ENCODE peak calls at places on chromosomes 11 and 22, in seven cellular contexts. One of them, this sample, is unnamed.

GRCh38 chr11:114111369-114112042 is 52.0 kb downstream of the ZBTB16 start:
- DNase-seq in NCI-H1092 treated with DMSO at 0.1 percent for 48 hours: no peak
- DNase-seq in NCI-H2029 treated with DMSO at 0.1 percent for 48 hours: no peak
- DNase-seq in stimulated activated CD4-positive, alpha-beta T cell treated with anti-CD3 and anti-CD28 coated beads, Interleukin-1b, Interleukin-23, amount 100 ng/mL, for 24 hours: no peak
- DNase-seq in T-cell: no peak
- DNase-seq in T follicular helper cell: no peak
- DNase-seq in mucosa of gallbladder: no peak
- DNase-seq in this sample: no peak

GRCh38 chr11:123083623-123084029 is 21.7 kb upstream of the HSPA8 start:
- DNase-seq in mucosa of gallbladder: peak
- DNase-seq in NCI-H1092 treated with DMSO at 0.1 percent for 48 hours: no peak
- DNase-seq in stimulated activated CD4-positive, alpha-beta T cell treated with anti-CD3 and anti-CD28 coated beads, Interleukin-1b, Interleukin-23, amount 100 ng/mL, for 24 hours: peak
- DNase-seq in T-cell: peak
- DNase-seq in NCI-H2029 treated with DMSO at 0.1 percent for 48 hours: peak
- DNase-seq in T follicular helper cell: peak
- DNase-seq in this sample: no peak

GRCh38 chr22:42619261-42620063 is 4.8 kb upstream of the POLDIP3 start:
- DNase-seq in stimulated activated CD4-positive, alpha-beta T cell treated with anti-CD3 and anti-CD28 coated beads, Interleukin-1b, Interleukin-23, amount 100 ng/mL, for 24 hours: no peak
- DNase-seq in NCI-H1092 treated with DMSO at 0.1 percent for 48 hours: no peak
- DNase-seq in NCI-H2029 treated with DMSO at 0.1 percent for 48 hours: no peak
- DNase-seq in T-cell: no peak
- DNase-seq in mucosa of gallbladder: no peak
- DNase-seq in T follicular helper cell: no peak
- DNase-seq in this sample: no peak

GRCh38 chr22:32836286-32836859 is 34.9 kb downstream of the TIMP3 start:
- DNase-seq in mucosa of gallbladder: no peak
- DNase-seq in T-cell: no peak
- DNase-seq in NCI-H2029 treated with DMSO at 0.1 percent for 48 hours: peak
- DNase-seq in NCI-H1092 treated with DMSO at 0.1 percent for 48 hours: no peak
- DNase-seq in T follicular helper cell: no peak
- DNase-seq in stimulated activated CD4-positive, alpha-beta T cell treated with anti-CD3 and anti-CD28 coated beads, Interleukin-1b, Interleukin-23, amount 100 ng/mL, for 24 hours: no peak
- DNase-seq in this sample: no peak

GRCh38 chr11:14672635-14673034 is 29.0 kb downstream of the PDE3B start:
- DNase-seq in stimulated activated CD4-positive, alpha-beta T cell treated with anti-CD3 and anti-CD28 coated beads, Interleukin-1b, Interleukin-23, amount 100 ng/mL, for 24 hours: no peak
- DNase-seq in NCI-H2029 treated with DMSO at 0.1 percent for 48 hours: no peak
- DNase-seq in T-cell: no peak
- DNase-seq in T follicular helper cell: no peak
- DNase-seq in NCI-H1092 treated with DMSO at 0.1 percent for 48 hours: no peak
- DNase-seq in mucosa of gallbladder: no peak
- DNase-seq in this sample: no peak

GRCh38 chr11:365831-366230 is 3.5 kb upstream of the B4GALNT4 start:
- DNase-seq in NCI-H1092 treated with DMSO at 0.1 percent for 48 hours: no peak
- DNase-seq in stimulated activated CD4-positive, alpha-beta T cell treated with anti-CD3 and anti-CD28 coated beads, Interleukin-1b, Interleukin-23, amount 100 ng/mL, for 24 hours: no peak
- DNase-seq in NCI-H2029 treated with DMSO at 0.1 percent for 48 hours: no peak
- DNase-seq in mucosa of gallbladder: no peak
- DNase-seq in T-cell: no peak
- DNase-seq in T follicular helper cell: no peak
- DNase-seq in this sample: no peak

GRCh38 chr22:42313804-42314581 is 43.5 kb upstream of the TCF20 start:
- DNase-seq in T follicular helper cell: no peak
- DNase-seq in NCI-H2029 treated with DMSO at 0.1 percent for 48 hours: peak
- DNase-seq in T-cell: peak
- DNase-seq in mucosa of gallbladder: peak
- DNase-seq in stimulated activated CD4-positive, alpha-beta T cell treated with anti-CD3 and anti-CD28 coated beads, Interleukin-1b, Interleukin-23, amount 100 ng/mL, for 24 hours: no peak
- DNase-seq in NCI-H1092 treated with DMSO at 0.1 percent for 48 hours: peak
- DNase-seq in this sample: no peak

GRCh38 chr11:69212121-69213110 is 56.7 kb downstream of the SMIM38 start:
- DNase-seq in NCI-H2029 treated with DMSO at 0.1 percent for 48 hours: no peak
- DNase-seq in mucosa of gallbladder: no peak
- DNase-seq in stimulated activated CD4-positive, alpha-beta T cell treated with anti-CD3 and anti-CD28 coated beads, Interleukin-1b, Interleukin-23, amount 100 ng/mL, for 24 hours: no peak
- DNase-seq in T-cell: no peak
- DNase-seq in T follicular helper cell: no peak
- DNase-seq in NCI-H1092 treated with DMSO at 0.1 percent for 48 hours: no peak
- DNase-seq in this sample: no peak

GRCh38 chr11:17839973-17840611 is 105.5 kb downstream of the KCNC1 start:
- DNase-seq in T follicular helper cell: no peak
- DNase-seq in stimulated activated CD4-positive, alpha-beta T cell treated with anti-CD3 and anti-CD28 coated beads, Interleukin-1b, Interleukin-23, amount 100 ng/mL, for 24 hours: no peak
- DNase-seq in mucosa of gallbladder: no peak
- DNase-seq in T-cell: no peak
- DNase-seq in NCI-H2029 treated with DMSO at 0.1 percent for 48 hours: no peak
- DNase-seq in NCI-H1092 treated with DMSO at 0.1 percent for 48 hours: no peak
- DNase-seq in this sample: no peak

GRCh38 chr11:65043881-65044501 is 3.0 kb downstream of the SAC3D1 start:
- DNase-seq in NCI-H1092 treated with DMSO at 0.1 percent for 48 hours: no peak
- DNase-seq in T-cell: no peak
- DNase-seq in mucosa of gallbladder: peak
- DNase-seq in stimulated activated CD4-positive, alpha-beta T cell treated with anti-CD3 and anti-CD28 coated beads, Interleukin-1b, Interleukin-23, amount 100 ng/mL, for 24 hours: no peak
- DNase-seq in T follicular helper cell: no peak
- DNase-seq in NCI-H2029 treated with DMSO at 0.1 percent for 48 hours: no peak
- DNase-seq in this sample: peak

GRCh38 chr11:118216621-118217526 is 7.9 kb downstream of the JAML start:
- DNase-seq in stimulated activated CD4-positive, alpha-beta T cell treated with anti-CD3 and anti-CD28 coated beads, Interleukin-1b, Interleukin-23, amount 100 ng/mL, for 24 hours: no peak
- DNase-seq in NCI-H2029 treated with DMSO at 0.1 percent for 48 hours: no peak
- DNase-seq in mucosa of gallbladder: no peak
- DNase-seq in NCI-H1092 treated with DMSO at 0.1 percent for 48 hours: no peak
- DNase-seq in T-cell: no peak
- DNase-seq in T follicular helper cell: no peak
- DNase-seq in this sample: no peak